ENCODE peak calls at places on chromosomes 11 and 22, in four cellular contexts. H is A549; G is activated CD8-positive, alpha-beta T cell treated with anti-CD3 and anti-CD28 coated beads for 36 hours; F is osteocyte. K is an unnamed sample.

GRCh38 chr11:134951305-134951700 is 539.3 kb upstream of the B3GAT1 start:
- DNase-seq in H (no peak), G (no peak), F (peak; percentile 77), K (no peak)

GRCh38 chr11:95301497-95301896 is 70.5 kb upstream of the SESN3 start:
- DNase-seq in H (no peak), G (no peak), F (no peak), K (no peak)

GRCh38 chr22:40276877-40277823 is 69.2 kb upstream of the ADSL start:
- DNase-seq in H (no peak), G (no peak), F (peak; percentile 6), K (no peak)

GRCh38 chr11:15707971-15708370 is 593.2 kb downstream of the INSC start:
- DNase-seq in H (peak; percentile 33), G (no peak), F (peak; percentile 88), K (no peak)

GRCh38 chr22:26318975-26319374 is 110.1 kb upstream of the ASPHD2 start:
- DNase-seq in H (no peak), G (no peak), F (no peak), K (no peak)

GRCh38 chr11:79159657-79160450 is 281.0 kb downstream of the TENM4 start:
- DNase-seq in H (no peak), G (no peak), F (no peak), K (no peak)

GRCh38 chr11:57399221-57399620 is 8.8 kb upstream of the PRG2 start:
- DNase-seq in H (no peak), G (no peak), F (no peak), K (no peak)

GRCh38 chr22:22242488-22242887 is 2.1 kb upstream of the VPREB1 start:
- DNase-seq in H (no peak), G (no peak), F (no peak), K (no peak)

GRCh38 chr11:91194551-91194950 is 971.7 kb upstream of the CHORDC1 start:
- DNase-seq in H (no peak), G (no peak), F (no peak), K (no peak)

GRCh38 chr11:37788141-37788877 is 1190.3 kb upstream of the RAG2 start:
- DNase-seq in H (peak; percentile 1), G (no peak), F (no peak), K (no peak)

GRCh38 chr11:44623716-44624491 is 58.4 kb downstream of the CD82 start:
- DNase-seq in H (no peak), G (no peak), F (peak; percentile 74), K (peak; percentile 19)

GRCh38 chr11:112348480-112349029 is 87.9 kb upstream of the PLET1 start:
- DNase-seq in H (no peak), G (peak; percentile 2), F (no peak), K (no peak)

GRCh38 chr22:22109693-22110466 is 127.3 kb upstream of the TOP3B start:
- DNase-seq in H (no peak), G (no peak), F (no peak), K (no peak)

GRCh38 chr11:86704710-86705109 is 32.3 kb upstream of the ME3 start:
- DNase-seq in H (no peak), G (no peak), F (no peak), K (no peak)

GRCh38 chr11:13215157-13215556 is 62.4 kb upstream of the BMAL1 start:
- DNase-seq in H (peak; percentile 82), G (no peak), F (no peak), K (no peak)

GRCh38 chr11:34198523-34198922 is 93.1 kb downstream of the NAT10 start:
- DNase-seq in H (no peak), G (peak; percentile 48), F (no peak), K (no peak)

GRCh38 chr11:118939412-118939915 is 13.7 kb upstream of the BCL9L start:
- DNase-seq in H (no peak), G (no peak), F (no peak), K (no peak)

GRCh38 chr11:112516261-112516660 is 255.6 kb upstream of the PLET1 start:
- DNase-seq in H (no peak), G (no peak), F (no peak), K (no peak)

GRCh38 chr22:28373841-28374240 is 305.8 kb downstream of the TTC28 start:
- DNase-seq in H (no peak), G (no peak), F (no peak), K (no peak)

GRCh38 chr11:110797453-110797852 is 85.2 kb upstream of the ARHGAP20 start:
- DNase-seq in H (no peak), G (no peak), F (no peak), K (peak; percentile 52)

GRCh38 chr11:35579557-35580396 is 38.5 kb upstream of the FJX1 start:
- DNase-seq in H (peak; percentile 82), G (no peak), F (no peak), K (no peak)

GRCh38 chr22:19970479-19971275 is 29.1 kb upstream of the TXNRD2 start:
- DNase-seq in H (peak; percentile 57), G (peak; percentile 83), F (no peak), K (peak; percentile 88)

GRCh38 chr11:126518130-126518995 is 162.9 kb downstream of the ST3GAL4 start:
- DNase-seq in H (no peak), G (no peak), F (no peak), K (no peak)

GRCh38 chr11:45896392-45897068 is 10.5 kb downstream of the FREY1 start:
- DNase-seq in H (no peak), G (no peak), F (no peak), K (no peak)

GRCh38 chr11:65859134-65859811 is 960 bp upstream of the MUS81 start:
- DNase-seq in H (peak; percentile 99), G (peak; percentile 100), F (peak; percentile 98), K (peak; percentile 95)

GRCh38 chr11:36292311-36292722 is 3.1 kb upstream of the COMMD9 start:
- DNase-seq in H (peak; percentile 35), G (no peak), F (no peak), K (peak; percentile 77)

GRCh38 chr22:27867114-27867957 is 51.7 kb downstream of the PITPNB start:
- DNase-seq in H (peak; percentile 31), G (peak; percentile 64), F (no peak), K (no peak)

GRCh38 chr11:289706-290620 is 1.0 kb downstream of the PGGHG start:
- DNase-seq in H (no peak), G (peak; percentile 52), F (no peak), K (no peak)

GRCh38 chr22:50014655-50015401 is 2.3 kb upstream of the IL17REL start:
- DNase-seq in H (no peak), G (no peak), F (no peak), K (no peak)

DNA sequence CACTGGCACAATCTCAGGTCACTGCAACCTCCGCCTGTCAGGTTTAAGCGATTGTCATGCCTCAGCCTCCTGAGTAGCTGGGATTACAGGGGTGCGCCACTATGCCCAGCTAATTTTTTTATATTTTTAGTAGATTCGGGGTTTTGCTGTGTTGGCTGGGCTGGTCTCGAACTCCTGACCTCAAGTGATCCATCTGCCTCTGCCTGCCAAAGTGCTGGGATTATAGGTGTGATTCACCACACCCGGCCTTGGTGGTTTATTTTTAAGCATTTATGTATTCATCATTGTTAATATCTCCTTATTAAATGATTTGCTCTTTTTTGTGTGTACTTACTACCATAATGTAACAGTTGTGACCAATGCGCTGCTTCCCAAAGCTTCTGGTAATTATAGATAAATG is 171.7 kb downstream of the DDX10 start:
- DNase-seq in H (no peak), G (no peak), F (no peak), K (no peak)
- TF ChIP-seq CTCF in H (no peak), G (no peak), F (no peak), K (no peak)

GRCh38 chr11:29125621-29126020 is 891.2 kb downstream of the KCNA4 start:
- DNase-seq in H (no peak), G (no peak), F (no peak), K (no peak)
- TF ChIP-seq CTCF in H (no peak), G (no peak), F (no peak), K (no peak)

GRCh38 chr11:63904743-63905142 is 12.2 kb downstream of the RCOR2 start:
- DNase-seq in H (no peak), G (no peak), F (no peak), K (no peak)

GRCh38 chr11:63903884-63904283 is 13.1 kb downstream of the RCOR2 start:
- DNase-seq in H (no peak), G (no peak), F (no peak), K (no peak)

GRCh38 chr11:63897459-63898156 is 19.4 kb downstream of the RCOR2 start:
- DNase-seq in H (no peak), G (no peak), F (no peak), K (no peak)

GRCh38 chr11:63905179-63905578 is 11.8 kb downstream of the RCOR2 start:
- DNase-seq in H (no peak), G (no peak), F (no peak), K (no peak)

GRCh38 chr11:63901660-63902059 is 15.3 kb downstream of the RCOR2 start:
- DNase-seq in H (peak; percentile 62), G (peak; percentile 25), F (no peak), K (no peak)
- TF ChIP-seq CTCF in H (peak; percentile 22), G (peak; percentile 0), F (no peak), K (no peak)

DNA sequence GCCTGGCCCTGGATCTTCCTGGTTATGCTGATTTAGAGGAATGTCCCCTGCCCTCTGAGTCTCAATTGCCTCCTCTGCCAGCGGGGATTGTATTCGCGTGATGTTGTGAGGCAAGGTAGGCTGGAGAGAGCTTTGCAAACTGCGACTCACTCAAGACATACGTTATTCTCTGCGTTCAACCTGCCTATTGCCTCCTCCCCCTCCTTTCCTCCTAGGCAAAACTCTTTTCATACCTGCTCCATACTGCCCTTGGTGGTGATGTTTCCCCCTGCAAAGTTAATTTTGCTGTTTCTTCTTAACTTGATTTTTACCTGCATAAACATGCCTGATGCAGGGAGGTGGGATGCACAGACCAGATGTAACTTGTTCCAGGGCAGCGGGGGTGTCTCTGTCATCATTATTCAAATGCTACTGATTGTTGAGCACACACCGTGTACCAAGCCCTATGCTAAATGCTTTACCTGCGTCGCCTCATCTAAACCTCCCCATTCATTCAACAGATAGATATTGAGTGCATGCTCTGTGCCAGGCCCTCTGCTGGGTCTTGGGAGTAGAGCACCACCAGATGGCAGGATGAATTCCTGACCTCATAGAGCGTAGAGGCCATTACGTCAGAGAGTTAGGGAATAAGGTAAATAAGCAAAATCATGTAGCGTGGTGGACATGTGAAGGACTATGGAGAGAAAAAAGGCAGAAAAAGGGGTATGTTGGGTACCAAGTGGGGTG is 29.0 kb downstream of the SGSM1 start:
- DNase-seq in H (peak; percentile 39), G (no peak), F (no peak), K (no peak)
- TF ChIP-seq CTCF in H (peak; percentile 13), G (peak; percentile 9), F (no peak), K (peak; percentile 3)

GRCh38 chr11:64255135-64256128 is 4.1 kb downstream of the PLCB3 start:
- DNase-seq in H (no peak), G (no peak), F (no peak), K (no peak)

GRCh38 chr11:64253481-64253880 is 2.2 kb downstream of the PLCB3 start:
- DNase-seq in H (no peak), G (no peak), F (no peak), K (no peak)

GRCh38 chr11:64256300-64256699 is 5.0 kb downstream of the PLCB3 start:
- DNase-seq in H (no peak), G (no peak), F (no peak), K (no peak)

GRCh38 chr11:64253043-64253442 is 1.7 kb downstream of the PLCB3 start:
- DNase-seq in H (no peak), G (no peak), F (no peak), K (no peak)

DNA sequence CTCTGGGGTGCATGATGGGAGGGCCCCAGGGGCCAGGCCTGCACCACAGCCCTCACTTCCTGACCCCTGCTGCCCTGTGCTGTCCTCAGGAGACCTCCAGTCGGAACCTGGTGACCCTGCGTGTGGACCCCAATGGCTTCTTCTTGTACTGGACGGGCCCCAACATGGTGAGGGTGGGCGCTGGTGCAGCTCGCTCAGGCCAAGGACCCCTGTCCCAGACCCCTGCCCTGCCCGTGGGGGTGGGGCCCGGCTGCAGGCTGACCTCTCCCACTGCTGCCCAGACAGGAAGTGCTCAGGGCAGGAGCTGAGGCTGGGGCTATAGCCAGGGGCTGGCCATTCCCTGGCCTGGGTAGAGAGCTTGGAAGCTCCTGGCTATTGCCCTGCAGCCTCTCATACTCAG is 3.0 kb downstream of the PLCB3 start:
- DNase-seq in H (no peak), G (no peak), F (no peak), K (no peak)
- TF ChIP-seq CTCF in H (no peak), G (no peak), F (no peak), K (no peak)

K was measured in GM10248.